ENCODE peak calls at places on chromosomes 12 and 14, in eight cellular contexts. F, Z, P, V, K, Y, O and X are unnamed samples.
A peak's percentile ranks its signal among the peaks of the same experiment; 100 is the strongest.

GRCh38 chr12:45490232-45490881 is 239.1 kb upstream of the ARID2 start:
- DNase-seq in F (no peak), Z (no peak), P (no peak), V (no peak), K (no peak), Y (no peak), O (no peak), X (no peak)

GRCh38 chr12:124456652-124457152 is 110.7 kb downstream of the NCOR2 start:
- DNase-seq in F (no peak), Z (no peak), P (no peak), V (no peak), K (no peak), Y (no peak), O (no peak), X (no peak)

GRCh38 chr12:44000309-44000952 is 164.6 kb downstream of the TMEM117 start:
- DNase-seq in F (peak; percentile 50), Z (peak; percentile 5), P (peak; percentile 65), V (no peak), K (no peak), Y (peak; percentile 90), O (no peak), X (peak; percentile 86)

GRCh38 chr12:105725054-105725453 is 394.6 kb downstream of the C12orf75 start:
- DNase-seq in F (no peak), Z (no peak), P (no peak), V (no peak), K (no peak), Y (no peak), O (no peak), X (no peak)

GRCh38 chr12:28033538-28033915 is 61.0 kb upstream of the PTHLH start:
- DNase-seq in F (peak; percentile 29), Z (no peak), P (no peak), V (no peak), K (no peak), Y (no peak), O (no peak), X (no peak)

GRCh38 chr12:12467701-12468218 is 94.9 kb downstream of the DUSP16 start:
- DNase-seq in F (peak; percentile 19), Z (no peak), P (no peak), V (no peak), K (peak; percentile 53), Y (no peak), O (peak; percentile 10), X (no peak)

GRCh38 chr12:93031028-93031427 is 101.9 kb upstream of the EEA1 start:
- DNase-seq in F (no peak), Z (no peak), P (no peak), V (no peak), K (no peak), Y (no peak), O (no peak), X (no peak)

GRCh38 chr12:76890407-76891143 is 11.8 kb upstream of the CSRP2 start:
- DNase-seq in F (no peak), Z (no peak), P (no peak), V (no peak), K (no peak), Y (no peak), O (no peak), X (no peak)

GRCh38 chr14:48814562-48814961 is 771.6 kb downstream of the RPS29 start:
- DNase-seq in F (no peak), Z (no peak), P (no peak), V (no peak), K (no peak), Y (no peak), O (no peak), X (no peak)

GRCh38 chr12:3686463-3686862 is 66.4 kb downstream of the CRACR2A start:
- DNase-seq in F (no peak), Z (no peak), P (no peak), V (no peak), K (no peak), Y (no peak), O (no peak), X (no peak)

GRCh38 chr12:50621435-50622304 is 116.9 kb downstream of the DIP2B start:
- DNase-seq in F (no peak), Z (no peak), P (no peak), V (no peak), K (peak; percentile 60), Y (no peak), O (no peak), X (no peak)

GRCh38 chr14:45664668-45665356 is 411.8 kb upstream of the MIS18BP1 start:
- DNase-seq in F (no peak), Z (no peak), P (no peak), V (no peak), K (no peak), Y (no peak), O (no peak), X (peak; percentile 73)

GRCh38 chr14:37054144-37054543 is 118.3 kb downstream of the SLC25A21 start:
- DNase-seq in F (no peak), Z (no peak), P (no peak), V (no peak), K (no peak), Y (no peak), O (no peak), X (no peak)

GRCh38 chr12:54504550-54504949 is 7.0 kb downstream of the NCKAP1L start:
- DNase-seq in F (no peak), Z (no peak), P (no peak), V (no peak), K (no peak), Y (no peak), O (no peak), X (no peak)

GRCh38 chr14:71507681-71508080 is 424.5 kb upstream of the RGS6 start:
- DNase-seq in F (no peak), Z (no peak), P (no peak), V (no peak), K (no peak), Y (no peak), O (no peak), X (no peak)

GRCh38 chr14:69327507-69327906 is 67.5 kb downstream of the GALNT16 start:
- DNase-seq in F (no peak), Z (no peak), P (no peak), V (no peak), K (no peak), Y (no peak), O (no peak), X (no peak)

GRCh38 chr12:76916170-76916540 is 37.3 kb upstream of the CSRP2 start:
- DNase-seq in F (no peak), Z (no peak), P (no peak), V (no peak), K (no peak), Y (no peak), O (no peak), X (no peak)

GRCh38 chr12:124302241-124302806 is 7.4 kb downstream of the RFLNA start:
- DNase-seq in F (no peak), Z (no peak), P (no peak), V (peak; percentile 34), K (no peak), Y (no peak), O (no peak), X (no peak)

GRCh38 chr14:76133103-76133502 is 18.6 kb upstream of the GPATCH2L start:
- DNase-seq in F (peak; percentile 33), Z (peak; percentile 67), P (peak; percentile 43), V (no peak), K (no peak), Y (no peak), O (no peak), X (peak; percentile 42)

GRCh38 chr12:111438501-111438900 is 32.8 kb downstream of the SH2B3 start:
- DNase-seq in F (peak; percentile 70), Z (peak; percentile 45), P (peak; percentile 79), V (no peak), K (no peak), Y (no peak), O (peak; percentile 24), X (no peak)

GRCh38 chr14:68473050-68473449 is 319.8 kb downstream of the ZFP36L1 start:
- DNase-seq in F (no peak), Z (no peak), P (no peak), V (no peak), K (no peak), Y (no peak), O (no peak), X (no peak)

GRCh38 chr14:94995551-94995950 is 161.8 kb downstream of the DICER1 start:
- DNase-seq in F (no peak), Z (no peak), P (no peak), V (no peak), K (no peak), Y (no peak), O (no peak), X (no peak)

GRCh38 chr12:126874427-126875026 is 1392.4 kb upstream of the TMEM132C start:
- DNase-seq in F (peak; percentile 7), Z (peak; percentile 18), P (peak; percentile 40), V (peak; percentile 58), K (peak; percentile 66), Y (peak; percentile 33), O (peak; percentile 45), X (peak; percentile 95)

GRCh38 chr14:37864861-37865718 is 269.7 kb downstream of the TTC6 start:
- DNase-seq in F (peak; percentile 33), Z (no peak), P (peak; percentile 92), V (no peak), K (no peak), Y (no peak), O (no peak), X (no peak)

GRCh38 chr14:28163897-28164296 is 602.7 kb upstream of the FOXG1 start:
- DNase-seq in F (no peak), Z (no peak), P (no peak), V (no peak), K (no peak), Y (no peak), O (no peak), X (no peak)

GRCh38 chr14:65949711-65950516 is 536.3 kb upstream of the CCDC196 start:
- DNase-seq in F (peak; percentile 43), Z (no peak), P (peak; percentile 3), V (peak; percentile 60), K (no peak), Y (no peak), O (no peak), X (no peak)

GRCh38 chr12:82876075-82876474 is 189.4 kb downstream of the TMTC2 start:
- DNase-seq in F (no peak), Z (no peak), P (no peak), V (no peak), K (no peak), Y (no peak), O (no peak), X (no peak)

GRCh38 chr14:73610692-73611091 is 1.6 kb upstream of the ACOT6 start:
- DNase-seq in F (peak; percentile 65), Z (no peak), P (peak; percentile 65), V (no peak), K (no peak), Y (no peak), O (peak; percentile 4), X (no peak)

GRCh38 chr14:94936901-94937321 is 167.0 kb upstream of the GSC start:
- DNase-seq in F (no peak), Z (no peak), P (no peak), V (peak; percentile 66), K (peak; percentile 48), Y (no peak), O (peak; percentile 14), X (no peak)

GRCh38 chr12:597926-598568 is 65.2 kb downstream of the NINJ2 start:
- DNase-seq in F (no peak), Z (peak; percentile 33), P (no peak), V (no peak), K (no peak), Y (no peak), O (no peak), X (no peak)

GRCh38 chr14:78644824-78645559 is 474.8 kb downstream of the NRXN3 start:
- DNase-seq in F (no peak), Z (no peak), P (no peak), V (no peak), K (no peak), Y (no peak), O (no peak), X (peak; percentile 38)

GRCh38 chr14:64879635-64880381 is at the start of gene SPTB:
- DNase-seq in F (no peak), Z (peak; percentile 78), P (no peak), V (peak; percentile 89), K (no peak), Y (peak; percentile 68), O (peak; percentile 64), X (peak; percentile 79)

GRCh38 chr12:124436366-124436765 is 131.0 kb downstream of the NCOR2 start:
- DNase-seq in F (no peak), Z (no peak), P (no peak), V (no peak), K (no peak), Y (no peak), O (no peak), X (no peak)

GRCh38 chr12:3207858-3208257 is 130.7 kb downstream of the TSPAN9 start:
- DNase-seq in F (no peak), Z (no peak), P (no peak), V (no peak), K (no peak), Y (no peak), O (no peak), X (peak; percentile 83)